ENCODE peak calls at places on chromosomes 6 and 20, in seven cellular contexts. One of them, this sample, is unnamed.

GRCh38 chr6:159169557-159170332 is 545 bp downstream of the FNDC1 start:
- DNase-seq in tibial artery: no peak
- DNase-seq in fibroblast of the aortic adventitia: peak
- DNase-seq in pancreas: no peak
- DNase-seq in cardiac fibroblast: peak
- DNase-seq in heart right ventricle: peak
- DNase-seq in mesenchymal stem cell: peak
- DNase-seq in this sample: peak

GRCh38 chr6:151014404-151015150 is 149.1 kb downstream of the MTHFD1L start:
- DNase-seq in tibial artery: peak
- DNase-seq in fibroblast of the aortic adventitia: peak
- DNase-seq in pancreas: peak
- DNase-seq in cardiac fibroblast: peak
- DNase-seq in heart right ventricle: peak
- DNase-seq in mesenchymal stem cell: peak
- DNase-seq in this sample: peak

GRCh38 chr6:158762787-158763439 is 56.3 kb downstream of the EZR start:
- DNase-seq in tibial artery: no peak
- DNase-seq in fibroblast of the aortic adventitia: peak
- DNase-seq in pancreas: no peak
- DNase-seq in cardiac fibroblast: peak
- DNase-seq in heart right ventricle: no peak
- DNase-seq in mesenchymal stem cell: no peak
- DNase-seq in this sample: peak

GRCh38 chr6:104527761-104528415 is 331.8 kb downstream of the HACE1 start:
- DNase-seq in tibial artery: peak
- DNase-seq in fibroblast of the aortic adventitia: peak
- DNase-seq in pancreas: peak
- DNase-seq in cardiac fibroblast: peak
- DNase-seq in heart right ventricle: no peak
- DNase-seq in mesenchymal stem cell: no peak
- DNase-seq in this sample: peak

GRCh38 chr20:2692036-2692885 is at the start of gene EBF4:
- DNase-seq in tibial artery: no peak
- DNase-seq in fibroblast of the aortic adventitia: peak
- DNase-seq in pancreas: peak
- DNase-seq in cardiac fibroblast: peak
- DNase-seq in heart right ventricle: peak
- DNase-seq in mesenchymal stem cell: peak
- DNase-seq in this sample: peak

GRCh38 chr6:143192766-143193165 is 132.1 kb downstream of the AIG1 start:
- DNase-seq in tibial artery: no peak
- DNase-seq in fibroblast of the aortic adventitia: no peak
- DNase-seq in pancreas: no peak
- DNase-seq in cardiac fibroblast: no peak
- DNase-seq in heart right ventricle: no peak
- DNase-seq in mesenchymal stem cell: no peak
- DNase-seq in this sample: no peak

GRCh38 chr6:31187780-31188194 is 17.3 kb upstream of the POU5F1 start:
- DNase-seq in tibial artery: no peak
- DNase-seq in fibroblast of the aortic adventitia: no peak
- DNase-seq in pancreas: peak
- DNase-seq in cardiac fibroblast: peak
- DNase-seq in heart right ventricle: no peak
- DNase-seq in mesenchymal stem cell: no peak
- DNase-seq in this sample: no peak

GRCh38 chr20:40643891-40644290 is 45.1 kb downstream of the MAFB start:
- DNase-seq in tibial artery: no peak
- DNase-seq in fibroblast of the aortic adventitia: no peak
- DNase-seq in pancreas: no peak
- DNase-seq in cardiac fibroblast: peak
- DNase-seq in heart right ventricle: no peak
- DNase-seq in mesenchymal stem cell: no peak
- DNase-seq in this sample: no peak

GRCh38 chr6:137799950-137800568 is 67.0 kb upstream of the TNFAIP3 start:
- DNase-seq in tibial artery: peak
- DNase-seq in fibroblast of the aortic adventitia: peak
- DNase-seq in pancreas: peak
- DNase-seq in cardiac fibroblast: peak
- DNase-seq in heart right ventricle: no peak
- DNase-seq in mesenchymal stem cell: peak
- DNase-seq in this sample: peak

GRCh38 chr20:6665621-6666345 is 101.7 kb upstream of the BMP2 start:
- DNase-seq in tibial artery: no peak
- DNase-seq in fibroblast of the aortic adventitia: no peak
- DNase-seq in pancreas: no peak
- DNase-seq in cardiac fibroblast: no peak
- DNase-seq in heart right ventricle: no peak
- DNase-seq in mesenchymal stem cell: peak
- DNase-seq in this sample: peak

GRCh38 chr6:131696956-131697355 is 4.2 kb downstream of the OR2A4 start:
- DNase-seq in tibial artery: no peak
- DNase-seq in fibroblast of the aortic adventitia: no peak
- DNase-seq in pancreas: no peak
- DNase-seq in cardiac fibroblast: no peak
- DNase-seq in heart right ventricle: no peak
- DNase-seq in mesenchymal stem cell: no peak
- DNase-seq in this sample: no peak

DNA sequence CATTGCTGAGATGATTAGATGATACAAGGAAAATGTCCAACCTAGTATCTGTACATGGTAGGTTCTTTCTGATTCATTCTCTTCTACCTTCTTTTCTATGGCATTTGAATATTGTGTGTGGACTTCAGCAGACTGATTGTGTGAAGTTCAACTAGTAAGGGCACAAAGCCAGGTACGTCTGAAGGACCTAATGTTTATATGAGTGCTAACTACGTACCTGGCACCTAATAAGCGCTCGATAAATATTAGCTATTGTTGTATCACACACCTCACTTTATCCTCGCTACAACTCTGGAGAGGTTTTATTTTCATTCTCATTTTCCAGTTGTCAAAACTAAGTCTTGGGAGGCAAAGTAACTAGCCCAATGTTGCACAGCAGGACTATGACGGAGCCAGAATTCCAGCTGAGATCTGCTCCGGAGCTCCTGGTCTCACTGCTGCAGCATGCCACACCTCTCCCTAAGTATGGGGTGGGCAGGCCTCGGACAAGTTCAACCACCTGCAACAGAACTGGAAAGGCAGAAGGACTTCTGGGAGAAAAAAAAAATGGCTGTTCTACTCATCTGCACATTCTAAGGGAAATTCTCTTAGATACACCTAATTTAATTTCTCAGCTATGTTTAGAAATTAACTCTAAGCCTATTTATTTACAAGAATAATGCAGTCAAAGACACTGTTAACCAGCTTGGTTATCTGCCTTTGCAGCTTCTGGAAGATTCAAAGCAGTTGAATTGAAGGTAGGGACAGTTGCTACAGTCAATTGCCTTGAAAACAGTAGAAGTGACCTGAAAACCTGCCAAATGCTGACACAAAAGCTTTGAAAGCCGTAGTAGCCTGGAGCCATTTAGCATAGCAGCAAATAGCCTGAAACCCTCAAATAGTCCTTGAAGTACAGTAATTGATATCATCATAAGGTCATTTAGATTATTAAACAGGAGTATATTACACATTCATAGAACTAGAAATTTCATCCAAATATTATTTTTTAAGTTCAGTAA is 165.0 kb downstream of the PDE7B start:
- DNase-seq in tibial artery: no peak
- DNase-seq in fibroblast of the aortic adventitia: peak
- DNase-seq in pancreas: no peak
- DNase-seq in cardiac fibroblast: peak
- DNase-seq in heart right ventricle: no peak
- DNase-seq in mesenchymal stem cell: no peak
- DNase-seq in this sample: no peak
- H3K4me3 ChIP-seq in tibial artery: no peak
- H3K4me3 ChIP-seq in fibroblast of the aortic adventitia: no peak
- H3K4me3 ChIP-seq in pancreas: no peak
- H3K4me3 ChIP-seq in cardiac fibroblast: no peak
- H3K4me3 ChIP-seq in heart right ventricle: no peak
- H3K4me3 ChIP-seq in mesenchymal stem cell: no peak
- H3K4me3 ChIP-seq in this sample: no peak

GRCh38 chr6:391559-392440 is at the start of gene IRF4:
- DNase-seq in tibial artery: no peak
- DNase-seq in fibroblast of the aortic adventitia: no peak
- DNase-seq in pancreas: no peak
- DNase-seq in cardiac fibroblast: no peak
- DNase-seq in heart right ventricle: no peak
- DNase-seq in mesenchymal stem cell: no peak
- DNase-seq in this sample: no peak
- H3K4me3 ChIP-seq in tibial artery: peak
- H3K4me3 ChIP-seq in fibroblast of the aortic adventitia: peak
- H3K4me3 ChIP-seq in pancreas: peak
- H3K4me3 ChIP-seq in cardiac fibroblast: peak
- H3K4me3 ChIP-seq in heart right ventricle: peak
- H3K4me3 ChIP-seq in mesenchymal stem cell: peak
- H3K4me3 ChIP-seq in this sample: no peak

GRCh38 chr20:53142651-53143177 is 170.6 kb downstream of the TSHZ2 start:
- DNase-seq in tibial artery: no peak
- DNase-seq in fibroblast of the aortic adventitia: no peak
- DNase-seq in pancreas: no peak
- DNase-seq in cardiac fibroblast: no peak
- DNase-seq in heart right ventricle: peak
- DNase-seq in mesenchymal stem cell: no peak
- DNase-seq in this sample: no peak
- H3K4me3 ChIP-seq in tibial artery: no peak
- H3K4me3 ChIP-seq in fibroblast of the aortic adventitia: no peak
- H3K4me3 ChIP-seq in pancreas: no peak
- H3K4me3 ChIP-seq in cardiac fibroblast: no peak
- H3K4me3 ChIP-seq in heart right ventricle: no peak
- H3K4me3 ChIP-seq in mesenchymal stem cell: no peak
- H3K4me3 ChIP-seq in this sample: no peak

GRCh38 chr20:5528719-5529256 is 212.0 kb upstream of the PROKR2 start:
- DNase-seq in tibial artery: peak
- DNase-seq in fibroblast of the aortic adventitia: peak
- DNase-seq in pancreas: peak
- DNase-seq in cardiac fibroblast: peak
- DNase-seq in heart right ventricle: peak
- DNase-seq in mesenchymal stem cell: peak
- DNase-seq in this sample: peak

GRCh38 chr20:5531318-5532081 is 214.7 kb upstream of the PROKR2 start:
- DNase-seq in tibial artery: peak
- DNase-seq in fibroblast of the aortic adventitia: peak
- DNase-seq in pancreas: no peak
- DNase-seq in cardiac fibroblast: peak
- DNase-seq in heart right ventricle: no peak
- DNase-seq in mesenchymal stem cell: peak
- DNase-seq in this sample: no peak

GRCh38 chr20:5524886-5525285 is 208.1 kb upstream of the PROKR2 start:
- DNase-seq in tibial artery: no peak
- DNase-seq in fibroblast of the aortic adventitia: no peak
- DNase-seq in pancreas: no peak
- DNase-seq in cardiac fibroblast: no peak
- DNase-seq in heart right ventricle: no peak
- DNase-seq in mesenchymal stem cell: no peak
- DNase-seq in this sample: no peak

GRCh38 chr20:5526516-5526915 is 209.8 kb upstream of the PROKR2 start:
- DNase-seq in tibial artery: no peak
- DNase-seq in fibroblast of the aortic adventitia: no peak
- DNase-seq in pancreas: no peak
- DNase-seq in cardiac fibroblast: no peak
- DNase-seq in heart right ventricle: no peak
- DNase-seq in mesenchymal stem cell: no peak
- DNase-seq in this sample: peak

DNA sequence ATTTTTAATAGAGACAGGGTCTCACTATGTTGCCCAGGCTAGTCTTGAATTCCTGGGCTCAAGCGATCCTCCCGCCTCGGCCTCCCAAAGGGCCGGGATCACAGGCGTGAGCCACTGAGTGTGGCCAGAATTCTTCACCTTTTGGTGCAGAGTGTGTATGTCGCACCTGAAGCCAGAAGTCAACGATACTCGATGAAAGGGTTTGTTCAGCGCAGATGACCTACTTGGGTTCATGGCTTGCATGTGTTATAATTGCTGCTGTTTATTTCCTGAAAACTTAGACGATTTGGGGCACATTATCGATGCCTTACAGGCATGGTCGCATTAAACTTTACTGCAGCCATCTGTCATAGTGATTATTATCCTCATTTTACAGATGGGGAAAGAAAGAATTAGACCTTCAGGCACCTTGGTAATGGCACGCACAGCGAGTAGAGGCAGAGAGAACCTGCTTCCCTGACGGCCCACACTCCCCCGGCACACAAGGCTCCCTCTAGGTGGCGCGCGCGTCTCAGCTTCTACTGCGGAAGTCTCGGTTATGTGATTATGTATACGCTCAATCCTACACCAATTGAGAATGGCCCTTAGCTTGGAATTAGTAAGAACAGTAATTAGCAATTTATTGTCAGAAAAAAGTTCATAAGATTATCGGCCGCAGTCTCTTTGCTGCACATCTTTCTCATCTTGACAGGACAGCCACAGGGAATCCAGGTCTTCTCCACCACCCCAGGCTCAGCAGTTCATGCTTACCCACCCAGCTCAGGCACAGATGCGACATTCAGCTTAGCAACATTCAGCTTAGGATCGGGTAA is 212.8 kb upstream of the PROKR2 start:
- DNase-seq in tibial artery: peak
- DNase-seq in fibroblast of the aortic adventitia: peak
- DNase-seq in pancreas: peak
- DNase-seq in cardiac fibroblast: peak
- DNase-seq in heart right ventricle: peak
- DNase-seq in mesenchymal stem cell: peak
- DNase-seq in this sample: peak
- H3K4me3 ChIP-seq in tibial artery: no peak
- H3K4me3 ChIP-seq in fibroblast of the aortic adventitia: no peak
- H3K4me3 ChIP-seq in pancreas: no peak
- H3K4me3 ChIP-seq in cardiac fibroblast: no peak
- H3K4me3 ChIP-seq in heart right ventricle: no peak
- H3K4me3 ChIP-seq in mesenchymal stem cell: no peak
- H3K4me3 ChIP-seq in this sample: no peak

GRCh38 chr6:13261464-13261994 is 66.8 kb downstream of the TBC1D7 start:
- DNase-seq in tibial artery: no peak
- DNase-seq in fibroblast of the aortic adventitia: no peak
- DNase-seq in pancreas: no peak
- DNase-seq in cardiac fibroblast: no peak
- DNase-seq in heart right ventricle: no peak
- DNase-seq in mesenchymal stem cell: no peak
- DNase-seq in this sample: no peak
- H3K4me3 ChIP-seq in tibial artery: no peak
- H3K4me3 ChIP-seq in fibroblast of the aortic adventitia: no peak
- H3K4me3 ChIP-seq in pancreas: no peak
- H3K4me3 ChIP-seq in cardiac fibroblast: no peak
- H3K4me3 ChIP-seq in heart right ventricle: no peak
- H3K4me3 ChIP-seq in mesenchymal stem cell: no peak
- H3K4me3 ChIP-seq in this sample: no peak

GRCh38 chr6:100879317-100879716 is 1.8 kb downstream of the ASCC3 start:
- DNase-seq in tibial artery: no peak
- DNase-seq in fibroblast of the aortic adventitia: no peak
- DNase-seq in pancreas: no peak
- DNase-seq in cardiac fibroblast: no peak
- DNase-seq in heart right ventricle: no peak
- DNase-seq in mesenchymal stem cell: no peak
- DNase-seq in this sample: no peak
- H3K4me3 ChIP-seq in tibial artery: no peak
- H3K4me3 ChIP-seq in fibroblast of the aortic adventitia: peak
- H3K4me3 ChIP-seq in pancreas: no peak
- H3K4me3 ChIP-seq in cardiac fibroblast: no peak
- H3K4me3 ChIP-seq in heart right ventricle: no peak
- H3K4me3 ChIP-seq in mesenchymal stem cell: peak
- H3K4me3 ChIP-seq in this sample: peak